ENCODE peak calls at places on chromosome 5, in nine cellular contexts. I is BJ; S is SJSA1; R is stimulated activated CD4-positive, alpha-beta T cell treated with anti-CD3 and anti-CD28 coated beads, Interleukin-12 subunit alpha, Interleukin-12 subunit beta, amount 100 ng/mL, for 24 hours; P is HEK293T; W is Kasumi-1; C is NCI-H774; A is NCI-H187; V is NCI-H1417. L is an unnamed sample.

GRCh38 chr5:90099099-90099498 is 310.5 kb downstream of the CETN3 start:
- DNase-seq in I (no peak), S (no peak), R (no peak), P (no peak), W (no peak), C (no peak), A (no peak), V (no peak), L (no peak)

GRCh38 chr5:158482201-158482600 is 617.5 kb downstream of the EBF1 start:
- DNase-seq in I (no peak), S (no peak), R (no peak), P (no peak), W (no peak), C (no peak), A (no peak), V (no peak), L (no peak)

GRCh38 chr5:88602584-88602983 is 280.4 kb downstream of the MEF2C start:
- DNase-seq in I (no peak), S (no peak), R (no peak), P (no peak), W (peak; percentile 37), C (no peak), A (no peak), V (peak; percentile 14), L (no peak)

GRCh38 chr5:172173771-172174170 is 14.3 kb downstream of the STK10 start:
- DNase-seq in I (no peak), S (peak; percentile 85), R (peak; percentile 61), P (no peak), W (no peak), C (no peak), A (no peak), V (no peak), L (no peak)

GRCh38 chr5:155057626-155058025 is 44.1 kb downstream of the KIF4B start:
- DNase-seq in I (no peak), S (no peak), R (no peak), P (no peak), W (no peak), C (no peak), A (no peak), V (no peak), L (no peak)

GRCh38 chr5:32274548-32275420 is 38.0 kb downstream of the MTMR12 start:
- DNase-seq in I (no peak), S (no peak), R (no peak), P (no peak), W (peak; percentile 40), C (no peak), A (no peak), V (no peak), L (no peak)

GRCh38 chr5:113230711-113231652 is 203.8 kb downstream of the TSSK1B start:
- DNase-seq in I (no peak), S (no peak), R (no peak), P (no peak), W (no peak), C (no peak), A (no peak), V (no peak), L (no peak)

GRCh38 chr5:110790673-110791072 is 51.9 kb downstream of the SLC25A46 start:
- DNase-seq in I (no peak), S (no peak), R (no peak), P (no peak), W (peak; percentile 7), C (no peak), A (no peak), V (no peak), L (no peak)

L was measured in DMS79.